ENCODE peak calls at places on chromosomes 11 and 22, in six cellular contexts. One of them, this sample, is unnamed.
A peak's percentile ranks its signal among the peaks of the same experiment; 100 is the strongest.

GRCh38 chr11:86440843-86441242 is 66.2 kb downstream of the CCDC81 start:
- DNase-seq in stomach: no peak
- DNase-seq in Peyer's patch: no peak
- DNase-seq in lower lobe of right lung: no peak
- DNase-seq in uterus: no peak
- DNase-seq in MM.1S: no peak
- DNase-seq in this sample: no peak

GRCh38 chr11:107591098-107591445 is at the start of gene ELMOD1:
- DNase-seq in uterus: no peak
- DNase-seq in MM.1S: peak; percentile 71
- DNase-seq in stomach: no peak
- DNase-seq in Peyer's patch: no peak
- DNase-seq in lower lobe of right lung: peak; percentile 62
- DNase-seq in this sample: peak; percentile 86

GRCh38 chr11:44028401-44028800 is 19.4 kb upstream of the ACCSL start:
- DNase-seq in stomach: no peak
- DNase-seq in lower lobe of right lung: no peak
- DNase-seq in MM.1S: no peak
- DNase-seq in Peyer's patch: no peak
- DNase-seq in uterus: peak; percentile 46
- DNase-seq in this sample: no peak

GRCh38 chr11:34654491-34655334 is 33.8 kb downstream of the EHF start:
- DNase-seq in stomach: peak; percentile 74
- DNase-seq in lower lobe of right lung: peak; percentile 87
- DNase-seq in Peyer's patch: no peak
- DNase-seq in uterus: no peak
- DNase-seq in MM.1S: no peak
- DNase-seq in this sample: no peak

GRCh38 chr11:78202733-78203167 is 14.0 kb downstream of the USP35 start:
- DNase-seq in uterus: no peak
- DNase-seq in Peyer's patch: peak; percentile 66
- DNase-seq in lower lobe of right lung: peak; percentile 10
- DNase-seq in stomach: no peak
- DNase-seq in MM.1S: peak; percentile 53
- DNase-seq in this sample: no peak

GRCh38 chr11:33366918-33367317 is 109.7 kb downstream of the HIPK3 start:
- DNase-seq in MM.1S: no peak
- DNase-seq in lower lobe of right lung: no peak
- DNase-seq in Peyer's patch: no peak
- DNase-seq in stomach: no peak
- DNase-seq in uterus: no peak
- DNase-seq in this sample: no peak

GRCh38 chr11:128862913-128863660 is 4.0 kb downstream of the KCNJ1 start:
- DNase-seq in stomach: no peak
- DNase-seq in uterus: no peak
- DNase-seq in Peyer's patch: no peak
- DNase-seq in MM.1S: no peak
- DNase-seq in lower lobe of right lung: no peak
- DNase-seq in this sample: no peak

GRCh38 chr11:114172871-114173444 is 113.4 kb downstream of the ZBTB16 start:
- DNase-seq in stomach: no peak
- DNase-seq in uterus: no peak
- DNase-seq in MM.1S: peak; percentile 73
- DNase-seq in Peyer's patch: no peak
- DNase-seq in lower lobe of right lung: no peak
- DNase-seq in this sample: no peak

GRCh38 chr11:7595016-7595869 is 78.1 kb downstream of the CYB5R2 start:
- DNase-seq in MM.1S: no peak
- DNase-seq in uterus: no peak
- DNase-seq in lower lobe of right lung: no peak
- DNase-seq in stomach: no peak
- DNase-seq in Peyer's patch: no peak
- DNase-seq in this sample: no peak

GRCh38 chr11:129731316-129731715 is 84.3 kb upstream of the TMEM45B start:
- DNase-seq in MM.1S: no peak
- DNase-seq in Peyer's patch: no peak
- DNase-seq in uterus: no peak
- DNase-seq in lower lobe of right lung: no peak
- DNase-seq in stomach: no peak
- DNase-seq in this sample: no peak

GRCh38 chr11:32830413-32830738 is 649 bp downstream of the PRRG4 start:
- DNase-seq in stomach: peak; percentile 65
- DNase-seq in MM.1S: peak; percentile 61
- DNase-seq in lower lobe of right lung: peak; percentile 50
- DNase-seq in Peyer's patch: no peak
- DNase-seq in uterus: no peak
- DNase-seq in this sample: no peak

GRCh38 chr22:50470491-50470890 is 4.3 kb downstream of the SBF1 start:
- DNase-seq in lower lobe of right lung: no peak
- DNase-seq in Peyer's patch: peak; percentile 61
- DNase-seq in stomach: no peak
- DNase-seq in MM.1S: peak; percentile 24
- DNase-seq in uterus: no peak
- DNase-seq in this sample: no peak

GRCh38 chr11:117950999-117951961 is 22.1 kb upstream of the TMPRSS13 start:
- DNase-seq in Peyer's patch: peak; percentile 67
- DNase-seq in lower lobe of right lung: no peak
- DNase-seq in stomach: no peak
- DNase-seq in uterus: no peak
- DNase-seq in MM.1S: no peak
- DNase-seq in this sample: no peak

DNA sequence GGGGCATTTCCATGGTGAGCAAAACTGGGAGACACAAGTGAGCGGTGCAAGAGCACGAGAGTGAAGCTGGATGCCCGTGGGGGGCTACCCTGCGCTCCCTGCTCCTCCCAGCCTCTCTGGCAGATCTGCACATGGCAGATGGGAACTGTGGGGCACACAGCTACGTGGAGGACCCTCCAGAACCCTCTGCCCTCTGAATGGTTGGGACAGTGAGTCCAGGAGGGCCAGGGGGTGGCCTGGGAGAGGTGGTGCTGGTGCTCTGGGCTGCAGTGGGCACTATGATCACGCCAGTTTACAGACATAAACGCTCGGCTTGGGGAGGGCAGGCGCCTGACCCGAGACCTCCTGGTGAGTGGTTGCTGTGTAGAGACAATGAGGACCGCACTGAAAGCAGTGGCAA is 205.9 kb downstream of the CTTN start:
- DNase-seq in lower lobe of right lung: peak; percentile 25
- DNase-seq in uterus: no peak
- DNase-seq in Peyer's patch: no peak
- DNase-seq in MM.1S: no peak
- DNase-seq in stomach: no peak
- DNase-seq in this sample: no peak
- H3K27ac ChIP-seq in lower lobe of right lung: no peak overlapping the region
- H3K27ac ChIP-seq in uterus: no peak overlapping the region
- H3K27ac ChIP-seq in Peyer's patch: no peak overlapping the region
- H3K27ac ChIP-seq in MM.1S: no peak overlapping the region
- H3K27ac ChIP-seq in stomach: no peak overlapping the region
- H3K27ac ChIP-seq in this sample: no peak overlapping the region

DNA sequence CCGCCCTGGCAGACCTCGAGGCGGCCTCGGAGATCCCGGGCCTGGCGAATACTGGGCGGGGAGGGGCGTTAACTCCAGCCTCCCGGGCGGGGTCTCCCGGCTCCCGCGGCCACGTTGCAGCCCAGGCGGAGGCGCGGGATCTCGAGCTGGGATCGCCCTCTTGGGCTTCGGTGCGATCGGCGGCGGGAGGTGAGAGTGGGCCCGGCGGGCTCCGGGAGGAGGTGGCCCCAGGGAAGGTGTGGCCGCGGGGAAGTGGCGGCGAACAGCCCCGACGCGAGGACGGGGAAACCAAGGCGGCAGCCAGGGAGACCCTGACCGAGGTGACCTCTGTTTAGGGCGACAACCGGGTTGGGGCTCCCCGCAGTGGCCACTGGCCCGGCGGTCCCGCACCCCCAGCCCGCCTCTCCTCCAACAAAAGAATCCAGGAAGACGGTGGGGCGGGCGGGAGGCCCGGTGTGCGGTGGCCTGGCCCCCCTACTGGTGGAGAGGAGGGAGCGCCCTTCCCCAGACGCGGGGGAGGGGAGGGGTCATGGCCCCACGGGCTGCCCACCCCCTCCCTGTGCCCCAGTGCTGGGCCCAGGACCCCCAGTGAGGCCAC is at the start of gene PHETA2:
- DNase-seq in uterus: peak; percentile 59
- DNase-seq in lower lobe of right lung: peak; percentile 77
- DNase-seq in MM.1S: no peak
- DNase-seq in stomach: peak; percentile 61
- DNase-seq in Peyer's patch: peak; percentile 58
- DNase-seq in this sample: peak; percentile 84
- H3K4me1 ChIP-seq in uterus: peaks cover 24% of the 10 kb centered on the region
- H3K4me1 ChIP-seq in lower lobe of right lung: peaks cover 55% of the 10 kb centered on the region
- H3K4me1 ChIP-seq in MM.1S: peaks cover 15% of the 10 kb centered on the region
- H3K4me1 ChIP-seq in stomach: peaks cover 79% of the 10 kb centered on the region
- H3K4me1 ChIP-seq in Peyer's patch: peaks cover 14% of the 10 kb centered on the region
- H3K4me1 ChIP-seq in this sample: no peaks in the 10 kb centered on the region

GRCh38 chr22:45626198-45626651 is 45.4 kb upstream of the ATXN10 start:
- DNase-seq in uterus: no peak
- DNase-seq in lower lobe of right lung: peak; percentile 60
- DNase-seq in MM.1S: no peak
- DNase-seq in Peyer's patch: no peak
- DNase-seq in stomach: peak; percentile 63
- DNase-seq in this sample: no peak
- H3K27ac ChIP-seq in uterus: no peak overlapping the region
- H3K27ac ChIP-seq in lower lobe of right lung: no peak overlapping the region
- H3K27ac ChIP-seq in MM.1S: no peak overlapping the region
- H3K27ac ChIP-seq in Peyer's patch: no peak overlapping the region
- H3K27ac ChIP-seq in stomach: no peak overlapping the region
- H3K27ac ChIP-seq in this sample: no peak overlapping the region

DNA sequence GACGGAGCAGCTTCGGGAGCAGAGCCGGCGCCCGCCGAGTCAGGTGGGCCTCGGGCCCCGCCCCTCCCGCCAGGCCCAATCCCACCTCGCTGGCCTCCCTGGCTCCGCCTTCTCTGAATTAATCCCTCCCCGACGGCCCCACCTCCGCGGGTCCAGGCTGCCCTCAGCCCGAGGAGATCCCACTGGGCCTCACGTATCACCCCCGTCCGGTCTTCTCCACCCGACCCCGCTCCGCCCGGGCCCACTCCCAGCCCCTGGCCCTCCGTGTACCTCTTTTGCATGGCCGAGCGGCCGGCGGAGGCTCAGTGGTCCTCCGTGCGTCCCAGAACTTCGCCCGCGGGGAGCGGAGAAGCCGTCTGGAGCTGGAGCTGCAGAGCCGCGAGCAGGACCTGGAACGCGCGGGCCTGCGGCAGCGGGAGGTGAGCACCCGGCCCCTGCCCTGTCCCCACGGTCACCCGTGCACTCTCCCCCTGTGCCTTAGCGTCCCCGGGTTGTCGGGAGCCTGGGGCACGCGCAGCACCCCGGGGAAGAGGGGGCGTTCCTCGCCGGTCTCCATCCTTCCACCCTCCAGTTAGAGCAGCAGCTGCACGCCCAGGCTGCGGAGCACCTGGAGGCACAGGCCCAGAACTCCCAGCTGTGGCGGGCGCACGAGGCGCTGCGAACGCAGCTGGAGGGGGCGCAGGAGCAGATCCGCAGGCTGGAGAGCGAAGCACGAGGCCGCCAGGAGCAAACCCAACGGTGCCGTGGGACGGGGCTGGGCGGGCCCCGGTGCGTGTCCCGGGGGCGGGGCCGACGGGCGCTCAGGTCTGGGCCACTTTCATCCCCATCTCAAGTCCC is 2.2 kb upstream of the CD151 start:
- DNase-seq in MM.1S: peak; percentile 48
- DNase-seq in Peyer's patch: peak; percentile 84
- DNase-seq in uterus: peak; percentile 73
- DNase-seq in stomach: peak; percentile 72
- DNase-seq in lower lobe of right lung: peak; percentile 87
- DNase-seq in this sample: peak; percentile 88
- H3K4me1 ChIP-seq in MM.1S: peaks cover 25% of the 10 kb centered on the region
- H3K4me1 ChIP-seq in Peyer's patch: peaks cover 47% of the 10 kb centered on the region
- H3K4me1 ChIP-seq in uterus: peaks cover 67% of the 10 kb centered on the region
- H3K4me1 ChIP-seq in stomach: peaks cover 96% of the 10 kb centered on the region
- H3K4me1 ChIP-seq in lower lobe of right lung: peaks cover 89% of the 10 kb centered on the region
- H3K4me1 ChIP-seq in this sample: no peaks in the 10 kb centered on the region

GRCh38 chr11:126350811-126351210 is 4.7 kb upstream of the ST3GAL4 start:
- DNase-seq in lower lobe of right lung: no peak
- DNase-seq in stomach: no peak
- DNase-seq in MM.1S: no peak
- DNase-seq in uterus: no peak
- DNase-seq in Peyer's patch: no peak
- DNase-seq in this sample: peak; percentile 33
- H3K27ac ChIP-seq in lower lobe of right lung: peak overlapping the region; percentile 53
- H3K27ac ChIP-seq in stomach: peak overlapping the region; percentile 33
- H3K27ac ChIP-seq in MM.1S: no peak overlapping the region
- H3K27ac ChIP-seq in uterus: peak overlapping the region; percentile 13
- H3K27ac ChIP-seq in Peyer's patch: peak overlapping the region; percentile 1
- H3K27ac ChIP-seq in this sample: peak overlapping the region; percentile 73

GRCh38 chr11:73221451-73221850 is 3.4 kb downstream of the P2RY2 start:
- DNase-seq in uterus: no peak
- DNase-seq in MM.1S: no peak
- DNase-seq in Peyer's patch: no peak
- DNase-seq in lower lobe of right lung: no peak
- DNase-seq in stomach: no peak
- DNase-seq in this sample: no peak
- H3K4me1 ChIP-seq in uterus: peaks cover 11% of the 10 kb centered on the region
- H3K4me1 ChIP-seq in MM.1S: peaks cover 3% of the 10 kb centered on the region
- H3K4me1 ChIP-seq in Peyer's patch: peaks cover 10% of the 10 kb centered on the region
- H3K4me1 ChIP-seq in lower lobe of right lung: peaks cover 39% of the 10 kb centered on the region
- H3K4me1 ChIP-seq in stomach: peaks cover 34% of the 10 kb centered on the region
- H3K4me1 ChIP-seq in this sample: no peaks in the 10 kb centered on the region

GRCh38 chr22:17906978-17907730 is 117.2 kb downstream of the MICAL3 start:
- DNase-seq in Peyer's patch: no peak
- DNase-seq in uterus: no peak
- DNase-seq in lower lobe of right lung: no peak
- DNase-seq in stomach: no peak
- DNase-seq in MM.1S: no peak
- DNase-seq in this sample: no peak

GRCh38 chr22:17905445-17905844 is 118.9 kb downstream of the MICAL3 start:
- DNase-seq in uterus: no peak
- DNase-seq in lower lobe of right lung: no peak
- DNase-seq in Peyer's patch: no peak
- DNase-seq in MM.1S: no peak
- DNase-seq in stomach: no peak
- DNase-seq in this sample: no peak

GRCh38 chr22:17910561-17911311 is 113.6 kb downstream of the MICAL3 start:
- DNase-seq in MM.1S: peak; percentile 31
- DNase-seq in lower lobe of right lung: no peak
- DNase-seq in uterus: peak; percentile 75
- DNase-seq in Peyer's patch: no peak
- DNase-seq in stomach: no peak
- DNase-seq in this sample: peak; percentile 89

GRCh38 chr22:17911312-17911705 is 113.1 kb downstream of the MICAL3 start:
- DNase-seq in uterus: no peak
- DNase-seq in Peyer's patch: no peak
- DNase-seq in stomach: no peak
- DNase-seq in MM.1S: no peak
- DNase-seq in lower lobe of right lung: no peak
- DNase-seq in this sample: no peak

DNA sequence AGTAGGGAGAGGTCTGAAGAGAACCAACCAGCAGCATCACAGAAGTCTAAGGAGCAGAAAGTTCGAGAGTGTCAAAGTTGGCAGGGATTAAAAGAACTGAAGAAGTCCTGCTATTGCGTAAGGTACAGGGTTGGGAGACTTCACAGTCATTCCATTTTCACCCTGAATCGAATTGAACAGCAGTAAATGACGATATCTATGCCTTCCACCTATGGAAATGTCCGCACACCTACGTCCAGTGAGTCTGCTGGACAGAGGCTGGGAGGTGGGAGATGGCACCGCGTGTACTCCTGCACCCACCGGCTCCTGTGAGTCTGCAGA is 116.7 kb downstream of the MICAL3 start:
- DNase-seq in stomach: no peak
- DNase-seq in lower lobe of right lung: no peak
- DNase-seq in MM.1S: no peak
- DNase-seq in uterus: no peak
- DNase-seq in Peyer's patch: no peak
- DNase-seq in this sample: no peak
- H3K27ac ChIP-seq in stomach: peak overlapping the region; percentile 78
- H3K27ac ChIP-seq in lower lobe of right lung: no peak overlapping the region
- H3K27ac ChIP-seq in MM.1S: no peak overlapping the region
- H3K27ac ChIP-seq in uterus: no peak overlapping the region
- H3K27ac ChIP-seq in Peyer's patch: no peak overlapping the region
- H3K27ac ChIP-seq in this sample: no peak overlapping the region